ENCODE peak calls at places on chromosomes 6 and 20, in five cellular contexts. One of them, this sample, is unnamed.

GRCh38 chr20:17570347-17571152 is 675 bp downstream of the DSTN start:
- DNase-seq in astrocyte of the cerebellum: no peak
- DNase-seq in left lung: no peak
- DNase-seq in colonic mucosa: peak
- DNase-seq in CD8-positive, alpha-beta memory T cell: no peak
- DNase-seq in this sample: no peak

GRCh38 chr6:17015551-17016381 is 86.1 kb upstream of the STMND1 start:
- DNase-seq in astrocyte of the cerebellum: no peak
- DNase-seq in left lung: peak
- DNase-seq in colonic mucosa: peak
- DNase-seq in CD8-positive, alpha-beta memory T cell: peak
- DNase-seq in this sample: no peak

GRCh38 chr6:16741112-16742016 is 19.9 kb downstream of the ATXN1 start:
- DNase-seq in astrocyte of the cerebellum: peak
- DNase-seq in left lung: no peak
- DNase-seq in colonic mucosa: no peak
- DNase-seq in CD8-positive, alpha-beta memory T cell: no peak
- DNase-seq in this sample: peak

GRCh38 chr20:62901891-62902290 is 24.4 kb downstream of the DIDO1 start:
- DNase-seq in astrocyte of the cerebellum: no peak
- DNase-seq in left lung: no peak
- DNase-seq in colonic mucosa: no peak
- DNase-seq in CD8-positive, alpha-beta memory T cell: no peak
- DNase-seq in this sample: no peak

GRCh38 chr20:58870293-58871014 is 17.9 kb downstream of the GNAS start:
- DNase-seq in astrocyte of the cerebellum: peak
- DNase-seq in left lung: peak
- DNase-seq in colonic mucosa: peak
- DNase-seq in CD8-positive, alpha-beta memory T cell: peak
- DNase-seq in this sample: no peak

GRCh38 chr6:35011096-35012041 is 122.3 kb downstream of the ANKS1A start:
- DNase-seq in astrocyte of the cerebellum: no peak
- DNase-seq in left lung: no peak
- DNase-seq in colonic mucosa: no peak
- DNase-seq in CD8-positive, alpha-beta memory T cell: no peak
- DNase-seq in this sample: no peak

GRCh38 chr20:18506744-18507143 is 996 bp upstream of the SEC23B start:
- DNase-seq in astrocyte of the cerebellum: no peak
- DNase-seq in left lung: no peak
- DNase-seq in colonic mucosa: peak
- DNase-seq in CD8-positive, alpha-beta memory T cell: no peak
- DNase-seq in this sample: no peak

GRCh38 chr6:8229913-8230312 is 127.6 kb upstream of the EEF1E1 start:
- DNase-seq in astrocyte of the cerebellum: no peak
- DNase-seq in left lung: no peak
- DNase-seq in colonic mucosa: no peak
- DNase-seq in CD8-positive, alpha-beta memory T cell: no peak
- DNase-seq in this sample: no peak

GRCh38 chr6:134689177-134689576 is 260.7 kb downstream of the ALDH8A1 start:
- DNase-seq in astrocyte of the cerebellum: no peak
- DNase-seq in left lung: no peak
- DNase-seq in colonic mucosa: no peak
- DNase-seq in CD8-positive, alpha-beta memory T cell: no peak
- DNase-seq in this sample: no peak

GRCh38 chr20:6733965-6734364 is 33.5 kb upstream of the BMP2 start:
- DNase-seq in astrocyte of the cerebellum: no peak
- DNase-seq in left lung: no peak
- DNase-seq in colonic mucosa: no peak
- DNase-seq in CD8-positive, alpha-beta memory T cell: no peak
- DNase-seq in this sample: no peak

GRCh38 chr6:68876792-68877493 is 241.9 kb downstream of the ADGRB3 start:
- DNase-seq in astrocyte of the cerebellum: peak
- DNase-seq in left lung: no peak
- DNase-seq in colonic mucosa: no peak
- DNase-seq in CD8-positive, alpha-beta memory T cell: no peak
- DNase-seq in this sample: no peak

GRCh38 chr6:136720045-136720760 is 72.1 kb downstream of the MAP3K5 start:
- DNase-seq in astrocyte of the cerebellum: no peak
- DNase-seq in left lung: no peak
- DNase-seq in colonic mucosa: no peak
- DNase-seq in CD8-positive, alpha-beta memory T cell: no peak
- DNase-seq in this sample: no peak

GRCh38 chr6:99613398-99613704 is 6.7 kb downstream of the PRDM13 start:
- DNase-seq in astrocyte of the cerebellum: no peak
- DNase-seq in left lung: peak
- DNase-seq in colonic mucosa: peak
- DNase-seq in CD8-positive, alpha-beta memory T cell: no peak
- DNase-seq in this sample: no peak

GRCh38 chr20:34579191-34579661 is 20.7 kb downstream of the MAP1LC3A start:
- DNase-seq in astrocyte of the cerebellum: peak
- DNase-seq in left lung: no peak
- DNase-seq in colonic mucosa: peak
- DNase-seq in CD8-positive, alpha-beta memory T cell: no peak
- DNase-seq in this sample: peak

GRCh38 chr6:37607949-37608348 is 89.7 kb downstream of the MDGA1 start:
- DNase-seq in astrocyte of the cerebellum: peak
- DNase-seq in left lung: no peak
- DNase-seq in colonic mucosa: no peak
- DNase-seq in CD8-positive, alpha-beta memory T cell: no peak
- DNase-seq in this sample: no peak

GRCh38 chr6:166192557-166192956 is 24.9 kb upstream of the TBXT start:
- DNase-seq in astrocyte of the cerebellum: no peak
- DNase-seq in left lung: no peak
- DNase-seq in colonic mucosa: no peak
- DNase-seq in CD8-positive, alpha-beta memory T cell: no peak
- DNase-seq in this sample: no peak

GRCh38 chr6:43982084-43982625 is 145.1 kb downstream of the MRPL14 start:
- DNase-seq in astrocyte of the cerebellum: no peak
- DNase-seq in left lung: no peak
- DNase-seq in colonic mucosa: no peak
- DNase-seq in CD8-positive, alpha-beta memory T cell: no peak
- DNase-seq in this sample: no peak

GRCh38 chr20:61537721-61538480 is 285.8 kb downstream of the CDH4 start:
- DNase-seq in astrocyte of the cerebellum: no peak
- DNase-seq in left lung: no peak
- DNase-seq in colonic mucosa: no peak
- DNase-seq in CD8-positive, alpha-beta memory T cell: no peak
- DNase-seq in this sample: no peak

GRCh38 chr6:15358579-15359327 is 112.9 kb downstream of the JARID2 start:
- DNase-seq in astrocyte of the cerebellum: peak
- DNase-seq in left lung: no peak
- DNase-seq in colonic mucosa: no peak
- DNase-seq in CD8-positive, alpha-beta memory T cell: no peak
- DNase-seq in this sample: no peak

GRCh38 chr20:47198254-47198671 is 158.2 kb downstream of the ZMYND8 start:
- DNase-seq in astrocyte of the cerebellum: no peak
- DNase-seq in left lung: no peak
- DNase-seq in colonic mucosa: no peak
- DNase-seq in CD8-positive, alpha-beta memory T cell: no peak
- DNase-seq in this sample: no peak

GRCh38 chr6:51817832-51818231 is 269.6 kb downstream of the PKHD1 start:
- DNase-seq in astrocyte of the cerebellum: no peak
- DNase-seq in left lung: no peak
- DNase-seq in colonic mucosa: no peak
- DNase-seq in CD8-positive, alpha-beta memory T cell: no peak
- DNase-seq in this sample: no peak

GRCh38 chr6:163288915-163289314 is 125.6 kb upstream of the QKI start:
- DNase-seq in astrocyte of the cerebellum: no peak
- DNase-seq in left lung: no peak
- DNase-seq in colonic mucosa: no peak
- DNase-seq in CD8-positive, alpha-beta memory T cell: no peak
- DNase-seq in this sample: no peak

GRCh38 chr6:25623874-25624273 is 28.1 kb upstream of the SCGN start:
- DNase-seq in astrocyte of the cerebellum: no peak
- DNase-seq in left lung: no peak
- DNase-seq in colonic mucosa: no peak
- DNase-seq in CD8-positive, alpha-beta memory T cell: no peak
- DNase-seq in this sample: no peak

GRCh38 chr6:5599112-5599511 is 337.8 kb downstream of the FARS2 start:
- DNase-seq in astrocyte of the cerebellum: no peak
- DNase-seq in left lung: no peak
- DNase-seq in colonic mucosa: no peak
- DNase-seq in CD8-positive, alpha-beta memory T cell: no peak
- DNase-seq in this sample: peak

GRCh38 chr6:90049295-90049694 is 155.0 kb downstream of the GJA10 start:
- DNase-seq in astrocyte of the cerebellum: no peak
- DNase-seq in left lung: no peak
- DNase-seq in colonic mucosa: no peak
- DNase-seq in CD8-positive, alpha-beta memory T cell: no peak
- DNase-seq in this sample: no peak

GRCh38 chr6:56843476-56844349 is 111.2 kb upstream of the BEND6 start:
- DNase-seq in astrocyte of the cerebellum: no peak
- DNase-seq in left lung: peak
- DNase-seq in colonic mucosa: peak
- DNase-seq in CD8-positive, alpha-beta memory T cell: no peak
- DNase-seq in this sample: peak

GRCh38 chr6:6694368-6694780 is 105.9 kb downstream of the LY86 start:
- DNase-seq in astrocyte of the cerebellum: no peak
- DNase-seq in left lung: no peak
- DNase-seq in colonic mucosa: peak
- DNase-seq in CD8-positive, alpha-beta memory T cell: no peak
- DNase-seq in this sample: no peak

GRCh38 chr6:145151624-145152023 is 583.7 kb downstream of the EPM2A start:
- DNase-seq in astrocyte of the cerebellum: peak
- DNase-seq in left lung: no peak
- DNase-seq in colonic mucosa: no peak
- DNase-seq in CD8-positive, alpha-beta memory T cell: no peak
- DNase-seq in this sample: peak

GRCh38 chr20:63518946-63519764 is 1.4 kb upstream of the PPDPF start:
- DNase-seq in astrocyte of the cerebellum: no peak
- DNase-seq in left lung: peak
- DNase-seq in colonic mucosa: no peak
- DNase-seq in CD8-positive, alpha-beta memory T cell: no peak
- DNase-seq in this sample: no peak

GRCh38 chr20:61805365-61805764 is 260.3 kb downstream of the TAF4 start:
- DNase-seq in astrocyte of the cerebellum: no peak
- DNase-seq in left lung: peak
- DNase-seq in colonic mucosa: no peak
- DNase-seq in CD8-positive, alpha-beta memory T cell: no peak
- DNase-seq in this sample: no peak

GRCh38 chr6:63683071-63683603 is 47.5 kb downstream of the PHF3 start:
- DNase-seq in astrocyte of the cerebellum: no peak
- DNase-seq in left lung: no peak
- DNase-seq in colonic mucosa: no peak
- DNase-seq in CD8-positive, alpha-beta memory T cell: no peak
- DNase-seq in this sample: no peak

GRCh38 chr6:113120577-113121285 is 736.4 kb upstream of the MARCKS start:
- DNase-seq in astrocyte of the cerebellum: peak
- DNase-seq in left lung: no peak
- DNase-seq in colonic mucosa: no peak
- DNase-seq in CD8-positive, alpha-beta memory T cell: no peak
- DNase-seq in this sample: peak

GRCh38 chr6:71499667-71500066 is 211.1 kb downstream of the OGFRL1 start:
- DNase-seq in astrocyte of the cerebellum: no peak
- DNase-seq in left lung: no peak
- DNase-seq in colonic mucosa: no peak
- DNase-seq in CD8-positive, alpha-beta memory T cell: no peak
- DNase-seq in this sample: no peak

GRCh38 chr20:55605594-55605993 is 399.7 kb downstream of the CBLN4 start:
- DNase-seq in astrocyte of the cerebellum: no peak
- DNase-seq in left lung: no peak
- DNase-seq in colonic mucosa: no peak
- DNase-seq in CD8-positive, alpha-beta memory T cell: no peak
- DNase-seq in this sample: no peak
- H3K4me3 ChIP-seq in astrocyte of the cerebellum: no peak
- H3K4me3 ChIP-seq in left lung: no peak
- H3K4me3 ChIP-seq in colonic mucosa: no peak
- H3K4me3 ChIP-seq in CD8-positive, alpha-beta memory T cell: no peak
- H3K4me3 ChIP-seq in this sample: no peak

GRCh38 chr6:41723178-41723935 is 12.1 kb downstream of the TFEB start:
- DNase-seq in astrocyte of the cerebellum: no peak
- DNase-seq in left lung: peak
- DNase-seq in colonic mucosa: peak
- DNase-seq in CD8-positive, alpha-beta memory T cell: no peak
- DNase-seq in this sample: peak
- H3K4me3 ChIP-seq in astrocyte of the cerebellum: no peak
- H3K4me3 ChIP-seq in left lung: peak
- H3K4me3 ChIP-seq in colonic mucosa: no peak
- H3K4me3 ChIP-seq in CD8-positive, alpha-beta memory T cell: no peak
- H3K4me3 ChIP-seq in this sample: no peak

GRCh38 chr6:33812669-33813068 is 8.9 kb upstream of the MLN start:
- DNase-seq in astrocyte of the cerebellum: peak
- DNase-seq in left lung: no peak
- DNase-seq in colonic mucosa: peak
- DNase-seq in CD8-positive, alpha-beta memory T cell: no peak
- DNase-seq in this sample: no peak
- H3K4me3 ChIP-seq in astrocyte of the cerebellum: no peak
- H3K4me3 ChIP-seq in left lung: no peak
- H3K4me3 ChIP-seq in colonic mucosa: no peak
- H3K4me3 ChIP-seq in CD8-positive, alpha-beta memory T cell: no peak
- H3K4me3 ChIP-seq in this sample: no peak

GRCh38 chr6:21181866-21182265 is 411.7 kb upstream of the SOX4 start:
- DNase-seq in astrocyte of the cerebellum: no peak
- DNase-seq in left lung: no peak
- DNase-seq in colonic mucosa: no peak
- DNase-seq in CD8-positive, alpha-beta memory T cell: no peak
- DNase-seq in this sample: no peak
- H3K4me3 ChIP-seq in astrocyte of the cerebellum: no peak
- H3K4me3 ChIP-seq in left lung: no peak
- H3K4me3 ChIP-seq in colonic mucosa: no peak
- H3K4me3 ChIP-seq in CD8-positive, alpha-beta memory T cell: no peak
- H3K4me3 ChIP-seq in this sample: no peak

This sample was measured in skeletal muscle cell.